ENCODE peak calls at places on chromosomes 11 and 22, in nine cellular contexts. Y is uterus, L is testis, P is right lobe of liver, I is A549, Z is stomach, A is lower leg skin, E is esophagus squamous epithelium, M is GM12892. T is an unnamed sample.

GRCh38 chr11:123373754-123374621 is 56.1 kb upstream of the GRAMD1B start:
- DNase-seq in Z (no peak), A (no peak), P (no peak), M (no peak), Y (no peak), E (no peak), L (no peak), I (no peak), T (no peak)

GRCh38 chr11:93651052-93651451 is 10.4 kb upstream of the CEP295 start:
- DNase-seq in A (no peak), I (no peak), P (no peak), M (no peak), Y (no peak), Z (no peak), E (no peak), L (no peak), T (no peak)

GRCh38 chr11:128687321-128687720 is 6.6 kb upstream of the FLI1 start:
- DNase-seq in Y (no peak), L (no peak), E (no peak), A (peak), P (no peak), M (no peak), I (no peak), Z (no peak), T (no peak)

GRCh38 chr11:76776472-76776871 is 6.7 kb upstream of the TSKU start:
- DNase-seq in I (no peak), P (no peak), A (no peak), E (no peak), M (no peak), Z (no peak), L (no peak), Y (no peak), T (no peak)

GRCh38 chr11:118003021-118003423 is 16.8 kb downstream of the IL10RA start:
- DNase-seq in Z (no peak), Y (no peak), L (no peak), I (no peak), P (peak), A (peak), M (no peak), E (no peak), T (no peak)

GRCh38 chr22:26322179-26322905 is 106.7 kb upstream of the ASPHD2 start:
- DNase-seq in A (peak), L (no peak), Z (no peak), I (no peak), P (no peak), E (no peak), M (no peak), Y (no peak), T (no peak)

GRCh38 chr11:1030086-1030485 is 6.4 kb downstream of the MUC6 start:
- DNase-seq in Z (no peak), L (no peak), I (no peak), A (no peak), Y (no peak), E (no peak), M (no peak), P (no peak), T (no peak)

GRCh38 chr11:67111261-67111660 is 7.8 kb upstream of the KDM2A start:
- DNase-seq in E (no peak), Y (no peak), M (no peak), P (no peak), Z (no peak), I (no peak), L (no peak), A (no peak), T (no peak)

GRCh38 chr11:112878228-112878627 is 83.0 kb upstream of the NCAM1 start:
- DNase-seq in I (no peak), Z (no peak), M (no peak), P (no peak), L (no peak), A (no peak), E (no peak), Y (no peak), T (no peak)

GRCh38 chr11:124865902-124866851 is 945 bp downstream of the ROBO3 start:
- DNase-seq in A (peak), L (peak), E (no peak), I (peak), P (peak), Y (no peak), Z (peak), M (peak), T (no peak)

GRCh38 chr11:48013269-48013901 is 33.0 kb downstream of the PTPRJ start:
- DNase-seq in P (peak), A (no peak), Y (no peak), E (no peak), I (peak), Z (peak), L (no peak), M (no peak), T (no peak)

GRCh38 chr22:17418890-17419324 is 49.6 kb downstream of the CECR2 start:
- DNase-seq in E (no peak), P (no peak), Z (no peak), I (no peak), A (no peak), Y (no peak), L (peak), M (no peak), T (no peak)

GRCh38 chr11:131284041-131284440 is 86.4 kb upstream of the NTM start:
- DNase-seq in L (no peak), A (no peak), Z (no peak), E (no peak), P (no peak), M (no peak), I (no peak), Y (no peak), T (no peak)

GRCh38 chr22:17773606-17774205 is 563 bp downstream of the BID start:
- DNase-seq in I (peak), P (peak), E (no peak), Y (no peak), Z (peak), L (peak), M (peak), A (no peak), T (no peak)

GRCh38 chr22:49638788-49639187 is 188.9 kb downstream of the BRD1 start:
- DNase-seq in Z (no peak), M (no peak), I (no peak), Y (no peak), A (no peak), E (no peak), P (no peak), L (peak), T (no peak)

GRCh38 chr11:105862736-105863367 is 159.2 kb downstream of the MSANTD4 start:
- DNase-seq in I (no peak), L (no peak), M (no peak), P (no peak), E (no peak), Y (no peak), Z (no peak), A (no peak), T (no peak)

GRCh38 chr11:19344661-19345518 is 104.1 kb upstream of the E2F8 start:
- DNase-seq in M (peak), Z (peak), P (peak), I (peak), Y (no peak), L (peak), E (no peak), A (no peak), T (no peak)

GRCh38 chr11:59849129-59849528 is 3.8 kb upstream of the CBLIF start:
- DNase-seq in E (no peak), Z (no peak), M (no peak), L (no peak), P (no peak), I (no peak), Y (no peak), A (no peak), T (no peak)

GRCh38 chr11:126452718-126453117 is 97.2 kb downstream of the ST3GAL4 start:
- DNase-seq in Y (no peak), E (no peak), A (no peak), P (no peak), L (peak), Z (no peak), I (no peak), M (no peak), T (no peak)

GRCh38 chr11:1226981-1227550 is 4.2 kb downstream of the MUC5B start:
- DNase-seq in M (no peak), Z (no peak), E (no peak), L (no peak), A (peak), Y (no peak), P (peak), I (peak), T (no peak)

GRCh38 chr11:84655729-84656128 is 971.4 kb downstream of the DLG2 start:
- DNase-seq in L (no peak), M (no peak), P (no peak), E (no peak), Y (no peak), I (no peak), A (no peak), Z (no peak), T (no peak)

GRCh38 chr22:23822101-23822671 is 16.6 kb downstream of the DERL3 start:
- DNase-seq in L (no peak), I (no peak), P (peak), E (no peak), A (no peak), Z (no peak), Y (no peak), M (no peak), T (no peak)

GRCh38 chr11:44726278-44727113 is at the start of gene TSPAN18:
- DNase-seq in L (no peak), E (no peak), I (no peak), P (no peak), Y (peak), M (peak), Z (no peak), A (no peak), T (no peak)

GRCh38 chr11:107247189-107247588 is 210.4 kb downstream of the CWF19L2 start:
- DNase-seq in E (no peak), I (no peak), L (no peak), Z (no peak), Y (no peak), P (no peak), A (no peak), M (no peak), T (no peak)

GRCh38 chr11:61682093-61682732 is 2.0 kb downstream of the DAGLA start:
- DNase-seq in Z (peak), E (no peak), P (no peak), I (no peak), Y (no peak), L (no peak), A (no peak), M (no peak), T (no peak)

GRCh38 chr22:22422629-22423112 is 85.9 kb downstream of the ZNF280B start:
- DNase-seq in E (peak), A (peak), Y (no peak), P (peak), Z (peak), L (peak), M (peak), I (peak), T (peak)

DNA sequence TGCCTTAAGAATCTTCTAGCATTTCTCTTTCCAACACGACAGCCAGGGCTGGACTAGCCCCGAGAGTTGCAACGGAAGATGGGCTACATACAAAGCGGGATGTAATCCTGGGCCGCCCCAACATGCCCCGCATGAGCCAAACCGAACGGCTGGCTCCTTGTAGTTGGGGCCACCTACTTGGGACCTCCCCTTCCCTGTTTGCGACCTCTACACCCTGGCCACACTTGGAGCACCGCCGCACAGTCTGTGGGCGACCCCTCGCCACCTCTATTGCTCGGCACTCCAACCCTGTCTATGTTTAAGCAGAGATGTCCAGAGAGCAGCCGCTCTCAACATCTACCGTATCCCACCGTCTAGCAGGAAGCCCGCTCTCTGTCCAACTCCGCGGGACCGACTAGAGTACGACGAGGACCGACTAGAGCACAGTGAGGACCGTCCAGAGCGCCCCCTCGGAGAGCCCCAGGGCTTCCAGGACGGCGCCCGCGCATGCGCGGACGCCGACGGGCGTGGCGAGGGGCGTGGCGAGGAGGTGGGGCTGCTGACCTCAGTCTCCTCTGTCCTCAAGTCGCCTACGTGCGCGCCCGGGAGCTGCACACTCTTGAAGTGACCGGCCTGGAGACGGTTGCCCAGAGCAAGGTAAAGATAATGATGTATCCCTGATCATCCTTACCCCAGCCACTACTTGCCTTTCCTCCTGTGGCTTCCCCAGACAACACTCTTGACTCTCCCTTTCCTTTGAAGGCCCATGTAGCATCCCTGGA is 32.3 kb downstream of the NEAT1 start:
- DNase-seq in L (peak), E (no peak), I (peak), M (peak), Y (peak), P (peak), A (peak), Z (peak), T (peak)
- TF ChIP-seq POLR2A in L (peak), E (no peak), I (peak), M (peak), Y (peak), P (peak), A (no peak), Z (no peak), T (peak)

DNA sequence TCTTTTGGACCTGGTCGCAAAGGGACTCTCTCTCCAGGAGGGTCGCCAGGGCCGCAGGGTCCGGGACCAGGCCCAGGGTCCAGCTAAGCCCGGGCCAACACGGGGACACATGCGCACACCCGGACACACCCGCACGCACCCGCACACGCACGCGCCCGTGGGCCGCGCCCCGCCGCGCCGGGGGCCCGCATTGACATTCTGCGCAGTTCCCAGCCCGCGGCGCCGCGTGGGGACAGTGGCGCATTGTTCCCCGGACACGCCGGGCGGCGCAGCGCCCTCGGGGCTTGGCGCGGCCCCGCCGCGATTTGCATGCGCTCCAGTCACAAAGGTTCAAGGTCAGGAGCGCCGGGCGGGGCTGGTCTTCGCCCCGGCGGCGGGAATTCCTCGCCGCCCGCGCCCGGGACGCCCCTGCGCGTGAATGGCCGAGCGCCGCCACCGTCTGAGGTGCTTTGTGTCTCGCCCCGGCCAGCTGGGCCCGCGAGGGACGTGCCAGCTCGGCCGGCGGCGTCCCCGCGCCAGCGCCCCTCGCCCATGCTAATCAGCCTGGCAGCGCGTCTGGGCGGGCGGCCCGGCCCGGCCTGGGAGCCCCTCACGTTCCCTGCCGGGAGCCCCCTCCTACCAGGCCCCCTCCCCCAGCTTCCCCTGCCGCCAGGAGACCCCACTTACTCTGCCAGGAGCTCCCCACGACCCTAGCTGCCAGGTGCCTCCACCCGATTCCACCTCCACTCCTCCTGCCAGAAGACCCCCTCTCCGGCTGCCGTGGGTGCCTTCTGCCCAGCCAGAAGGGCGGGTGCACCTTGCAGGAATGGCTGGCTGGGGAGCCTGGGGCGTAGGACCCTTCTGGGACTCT is 50.5 kb upstream of the WNT7B start:
- DNase-seq in Z (peak), E (no peak), M (no peak), L (peak), Y (peak), A (no peak), P (peak), I (no peak), T (no peak)
- TF ChIP-seq POLR2A in Z (no peak), E (no peak), M (no peak), L (no peak), Y (peak), A (no peak), P (peak), I (no peak), T (no peak)

GRCh38 chr11:35138949-35139881 is at the start of gene CD44:
- DNase-seq in Z (peak), Y (peak), M (peak), I (peak), A (peak), E (peak), P (peak), L (peak), T (peak)
- TF ChIP-seq POLR2A in Z (no peak), Y (peak), M (peak), I (peak), A (no peak), E (no peak), P (peak), L (no peak), T (peak)

DNA sequence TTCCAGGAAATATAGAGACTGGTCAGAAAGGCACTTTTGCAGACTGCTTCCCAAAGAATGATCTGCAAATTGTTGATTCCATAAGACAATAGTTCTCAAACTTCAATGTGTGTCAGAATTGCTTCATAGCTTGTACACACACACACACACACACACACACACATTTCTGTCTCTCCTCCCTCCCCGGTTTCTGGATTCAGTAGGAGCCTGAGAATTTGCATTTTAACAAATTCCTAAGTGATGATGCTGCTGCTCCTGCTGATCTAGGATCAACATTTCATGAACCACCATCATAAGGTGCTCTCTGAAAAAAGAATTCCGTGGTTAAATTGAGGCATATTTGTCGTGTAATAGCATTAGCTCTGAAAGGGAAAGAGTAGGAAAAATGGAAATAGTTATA is 35.3 kb upstream of the FZD4 start:
- DNase-seq in Y (no peak), M (no peak), Z (no peak), P (no peak), I (no peak), A (no peak), E (no peak), L (no peak), T (no peak)
- TF ChIP-seq POLR2A in Y (no peak), M (no peak), Z (no peak), P (no peak), I (no peak), A (no peak), E (no peak), L (no peak), T (no peak)

DNA sequence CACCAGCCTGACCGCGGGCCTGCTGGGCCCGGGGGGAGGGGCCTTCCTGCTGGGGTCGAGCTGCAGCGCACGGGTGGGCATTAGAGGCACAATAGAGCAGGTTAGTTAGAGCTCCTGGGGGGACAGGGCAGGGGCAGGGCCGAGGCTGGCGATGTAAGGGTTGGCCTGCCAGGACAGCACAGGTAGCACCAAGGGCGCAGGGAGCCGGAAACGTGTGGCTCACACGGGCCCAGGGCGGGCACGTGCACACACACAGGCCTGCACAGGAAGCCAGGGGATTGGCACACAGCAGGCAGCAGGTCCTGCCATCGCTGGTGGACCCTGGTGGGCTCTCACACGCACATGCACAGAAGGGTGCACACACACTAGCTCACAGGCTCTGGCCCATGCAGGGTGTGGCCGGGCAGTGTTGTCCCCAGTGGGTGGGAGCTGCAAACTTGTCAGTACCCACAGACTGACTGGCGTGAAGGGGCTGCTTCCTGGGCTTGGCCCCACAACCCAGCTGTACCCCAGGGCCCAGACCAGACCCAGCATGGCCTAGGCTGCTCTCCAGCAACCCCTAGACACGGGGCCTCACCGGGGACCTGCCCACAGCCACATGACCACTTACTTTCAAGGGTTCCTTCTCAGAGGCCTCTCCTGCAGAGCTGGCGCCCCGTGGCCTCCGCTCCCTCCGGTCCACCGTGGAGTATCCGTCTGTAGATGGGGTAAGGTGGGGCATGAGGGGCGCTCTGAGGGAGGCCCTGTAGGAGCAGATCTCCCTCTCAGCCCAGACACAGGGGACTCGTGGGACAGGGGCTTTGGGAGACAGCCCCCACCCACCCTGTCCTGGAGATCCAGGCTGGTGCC is 29.9 kb upstream of the TXNRD2 start:
- DNase-seq in L (no peak), E (no peak), I (no peak), Z (peak), A (no peak), P (peak), M (no peak), Y (no peak), T (no peak)
- TF ChIP-seq POLR2A in L (no peak), E (no peak), I (no peak), Z (no peak), A (no peak), P (peak), M (no peak), Y (no peak), T (no peak)

GRCh38 chr22:37254867-37255233 is 10.8 kb upstream of the RAC2 start:
- DNase-seq in M (no peak), L (no peak), A (no peak), E (no peak), P (no peak), Y (no peak), Z (no peak), I (no peak), T (no peak)
- TF ChIP-seq POLR2A in M (no peak), L (no peak), A (no peak), E (no peak), P (no peak), Y (no peak), Z (no peak), I (no peak), T (no peak)

GRCh38 chr11:108498046-108498815 is at the start of gene POGLUT3:
- DNase-seq in P (peak), M (peak), Y (peak), Z (peak), E (no peak), A (peak), I (peak), L (peak), T (no peak)
- TF ChIP-seq POLR2A in P (peak), M (peak), Y (peak), Z (no peak), E (no peak), A (no peak), I (peak), L (no peak), T (no peak)

GRCh38 chr11:62889484-62890437 is 9.1 kb downstream of the SLC3A2 start:
- DNase-seq in I (peak), M (no peak), Y (peak), P (no peak), A (no peak), E (no peak), Z (no peak), L (no peak), T (no peak)
- TF ChIP-seq POLR2A in I (peak), M (peak), Y (no peak), P (no peak), A (no peak), E (no peak), Z (no peak), L (no peak), T (no peak)

GRCh38 chr11:120131941-120132644 is 5.8 kb downstream of the TRIM29 start:
- DNase-seq in M (no peak), I (no peak), L (no peak), P (peak), E (no peak), A (peak), Z (no peak), Y (peak), T (no peak)
- TF ChIP-seq POLR2A in M (no peak), I (no peak), L (no peak), P (no peak), E (no peak), A (no peak), Z (no peak), Y (no peak), T (no peak)

T was measured in esophagus muscularis mucosa.